ENCODE peak calls at places on chromosomes 6 and 20, in eight cellular contexts. One of them, this sample, is unnamed.

GRCh38 chr20:47336013-47336754 is 20.3 kb downstream of the ZMYND8 start:
- DNase-seq in HepG2: no peak
- DNase-seq in stomach: no peak
- DNase-seq in suprapubic skin: no peak
- DNase-seq in A549: no peak
- DNase-seq in GM12878: no peak
- DNase-seq in H1: no peak
- DNase-seq in K562: no peak
- DNase-seq in this sample: peak

GRCh38 chr20:45826381-45827019 is 612 bp downstream of the TNNC2 start:
- DNase-seq in HepG2: no peak
- DNase-seq in stomach: no peak
- DNase-seq in suprapubic skin: no peak
- DNase-seq in A549: no peak
- DNase-seq in GM12878: no peak
- DNase-seq in H1: no peak
- DNase-seq in K562: peak
- DNase-seq in this sample: no peak

GRCh38 chr6:84282566-84282965 is 55.1 kb upstream of the CEP162 start:
- DNase-seq in HepG2: no peak
- DNase-seq in stomach: no peak
- DNase-seq in suprapubic skin: no peak
- DNase-seq in A549: no peak
- DNase-seq in GM12878: no peak
- DNase-seq in H1: no peak
- DNase-seq in K562: no peak
- DNase-seq in this sample: no peak

GRCh38 chr20:59832406-59833156 is 100.9 kb downstream of the SYCP2 start:
- DNase-seq in HepG2: no peak
- DNase-seq in stomach: no peak
- DNase-seq in suprapubic skin: no peak
- DNase-seq in A549: no peak
- DNase-seq in GM12878: no peak
- DNase-seq in H1: peak
- DNase-seq in K562: no peak
- DNase-seq in this sample: no peak

GRCh38 chr20:53883098-53883762 is 187.2 kb downstream of the BCAS1 start:
- DNase-seq in HepG2: no peak
- DNase-seq in stomach: no peak
- DNase-seq in suprapubic skin: no peak
- DNase-seq in A549: no peak
- DNase-seq in GM12878: no peak
- DNase-seq in H1: no peak
- DNase-seq in K562: no peak
- DNase-seq in this sample: no peak

GRCh38 chr6:170152989-170153388 is 137.9 kb downstream of the DLL1 start:
- DNase-seq in HepG2: peak
- DNase-seq in stomach: peak
- DNase-seq in suprapubic skin: no peak
- DNase-seq in A549: peak
- DNase-seq in GM12878: no peak
- DNase-seq in H1: no peak
- DNase-seq in K562: peak
- DNase-seq in this sample: no peak

GRCh38 chr6:10256113-10256690 is 158.7 kb downstream of the TFAP2A start:
- DNase-seq in HepG2: no peak
- DNase-seq in stomach: no peak
- DNase-seq in suprapubic skin: no peak
- DNase-seq in A549: peak
- DNase-seq in GM12878: no peak
- DNase-seq in H1: peak
- DNase-seq in K562: peak
- DNase-seq in this sample: no peak

GRCh38 chr20:50670126-50670862 is 21.0 kb downstream of the RIPOR3 start:
- DNase-seq in HepG2: peak
- DNase-seq in stomach: peak
- DNase-seq in suprapubic skin: no peak
- DNase-seq in A549: peak
- DNase-seq in GM12878: no peak
- DNase-seq in H1: no peak
- DNase-seq in K562: no peak
- DNase-seq in this sample: no peak

GRCh38 chr6:105282801-105283585 is 103.2 kb upstream of the POPDC3 start:
- DNase-seq in HepG2: no peak
- DNase-seq in stomach: no peak
- DNase-seq in suprapubic skin: no peak
- DNase-seq in A549: no peak
- DNase-seq in GM12878: no peak
- DNase-seq in H1: no peak
- DNase-seq in K562: no peak
- DNase-seq in this sample: no peak

GRCh38 chr6:26299286-26300042 is 65.5 kb upstream of the BTN3A2 start:
- DNase-seq in HepG2: no peak
- DNase-seq in stomach: no peak
- DNase-seq in suprapubic skin: no peak
- DNase-seq in A549: no peak
- DNase-seq in GM12878: no peak
- DNase-seq in H1: peak
- DNase-seq in K562: no peak
- DNase-seq in this sample: no peak

GRCh38 chr6:24520929-24521546 is 26.3 kb downstream of the ALDH5A1 start:
- DNase-seq in HepG2: peak
- DNase-seq in stomach: peak
- DNase-seq in suprapubic skin: no peak
- DNase-seq in A549: peak
- DNase-seq in GM12878: no peak
- DNase-seq in H1: peak
- DNase-seq in K562: no peak
- DNase-seq in this sample: no peak
- TF ChIP-seq EP300 in HepG2: no peak
- TF ChIP-seq EP300 in stomach: no peak
- TF ChIP-seq EP300 in suprapubic skin: no peak
- TF ChIP-seq EP300 in A549: no peak
- TF ChIP-seq EP300 in GM12878: no peak
- TF ChIP-seq EP300 in H1: no peak
- TF ChIP-seq EP300 in K562: no peak
- TF ChIP-seq EP300 in this sample: no peak

GRCh38 chr6:35681298-35681697 is 7.4 kb downstream of the FKBP5 start:
- DNase-seq in HepG2: no peak
- DNase-seq in stomach: no peak
- DNase-seq in suprapubic skin: no peak
- DNase-seq in A549: no peak
- DNase-seq in GM12878: no peak
- DNase-seq in H1: no peak
- DNase-seq in K562: no peak
- DNase-seq in this sample: no peak

GRCh38 chr6:35678021-35678654 is 10.6 kb downstream of the FKBP5 start:
- DNase-seq in HepG2: no peak
- DNase-seq in stomach: no peak
- DNase-seq in suprapubic skin: no peak
- DNase-seq in A549: no peak
- DNase-seq in GM12878: no peak
- DNase-seq in H1: no peak
- DNase-seq in K562: no peak
- DNase-seq in this sample: no peak

GRCh38 chr6:35679399-35679798 is 9.3 kb downstream of the FKBP5 start:
- DNase-seq in HepG2: no peak
- DNase-seq in stomach: no peak
- DNase-seq in suprapubic skin: no peak
- DNase-seq in A549: no peak
- DNase-seq in GM12878: no peak
- DNase-seq in H1: no peak
- DNase-seq in K562: no peak
- DNase-seq in this sample: no peak

GRCh38 chr6:35677456-35677855 is 11.3 kb downstream of the FKBP5 start:
- DNase-seq in HepG2: no peak
- DNase-seq in stomach: peak
- DNase-seq in suprapubic skin: no peak
- DNase-seq in A549: no peak
- DNase-seq in GM12878: no peak
- DNase-seq in H1: no peak
- DNase-seq in K562: no peak
- DNase-seq in this sample: no peak

DNA sequence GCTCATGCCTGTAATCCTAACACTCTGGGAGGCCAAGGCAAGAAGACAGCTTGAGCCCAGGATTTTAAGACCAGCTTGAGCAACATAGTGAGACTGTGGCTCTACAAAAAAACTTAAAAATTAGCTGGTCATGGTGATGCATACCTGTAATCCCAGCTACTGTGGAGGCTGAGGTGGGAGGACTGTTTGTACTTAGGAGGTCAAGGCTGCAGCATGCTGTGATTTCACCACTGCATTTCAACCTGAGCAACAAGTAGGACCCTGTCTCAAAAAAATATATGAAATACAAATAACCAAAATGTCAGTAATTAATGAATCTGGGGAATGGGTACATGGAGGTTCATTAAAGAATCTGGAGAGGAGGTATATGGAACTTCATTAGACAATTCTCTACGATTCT is 9.9 kb downstream of the FKBP5 start:
- DNase-seq in HepG2: no peak
- DNase-seq in stomach: no peak
- DNase-seq in suprapubic skin: no peak
- DNase-seq in A549: no peak
- DNase-seq in GM12878: no peak
- DNase-seq in H1: no peak
- DNase-seq in K562: no peak
- DNase-seq in this sample: no peak
- TF ChIP-seq POLR2A in HepG2: no peak
- TF ChIP-seq POLR2A in stomach: no peak
- TF ChIP-seq POLR2A in suprapubic skin: no peak
- TF ChIP-seq POLR2A in A549: no peak
- TF ChIP-seq POLR2A in GM12878: no peak
- TF ChIP-seq POLR2A in H1: no peak
- TF ChIP-seq POLR2A in K562: no peak
- TF ChIP-seq POLR2A in this sample: no peak

DNA sequence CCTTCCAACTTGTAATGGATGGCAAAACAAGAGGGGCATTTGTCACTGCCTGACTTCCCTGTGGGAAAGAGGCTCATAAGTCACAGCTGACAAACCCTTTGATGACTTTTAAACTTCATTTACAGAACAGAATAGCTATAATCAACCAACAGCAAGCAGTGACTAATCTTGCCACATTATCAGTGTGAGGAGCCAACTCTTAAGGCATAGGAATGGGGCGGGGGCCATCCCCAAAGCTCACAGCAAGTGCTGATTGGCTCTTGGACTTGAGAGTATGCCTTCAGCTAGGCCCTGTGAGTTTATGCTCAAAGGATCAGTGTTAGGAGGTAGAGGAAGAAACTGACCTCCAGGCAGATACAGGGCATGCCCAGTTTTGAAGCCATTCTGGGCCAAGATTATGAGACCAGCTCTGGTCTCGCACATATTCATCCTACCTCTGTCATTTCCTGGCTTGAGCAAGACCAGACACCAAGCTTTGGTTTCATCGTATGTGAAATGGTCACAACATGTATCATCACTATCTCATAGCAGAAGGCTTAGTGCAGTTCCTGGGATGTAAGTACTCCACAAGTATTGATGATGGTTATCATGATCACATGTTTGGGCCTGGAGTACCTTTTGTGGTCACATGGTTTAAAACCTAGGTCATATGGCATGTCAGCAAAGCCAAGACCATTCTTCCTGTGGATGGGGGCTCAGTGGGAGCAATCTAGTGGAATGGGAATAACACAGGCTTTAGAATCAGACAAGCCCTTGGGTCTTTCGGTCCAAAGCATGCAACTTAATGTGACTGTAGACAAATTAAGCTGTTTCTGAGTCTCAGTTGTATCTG is 49.2 kb downstream of the EIF2S2 start:
- DNase-seq in HepG2: no peak
- DNase-seq in stomach: no peak
- DNase-seq in suprapubic skin: no peak
- DNase-seq in A549: no peak
- DNase-seq in GM12878: no peak
- DNase-seq in H1: no peak
- DNase-seq in K562: no peak
- DNase-seq in this sample: no peak
- TF ChIP-seq EP300 in HepG2: no peak
- TF ChIP-seq EP300 in stomach: no peak
- TF ChIP-seq EP300 in suprapubic skin: no peak
- TF ChIP-seq EP300 in A549: no peak
- TF ChIP-seq EP300 in GM12878: no peak
- TF ChIP-seq EP300 in H1: no peak
- TF ChIP-seq EP300 in K562: no peak
- TF ChIP-seq EP300 in this sample: no peak

GRCh38 chr20:62652051-62652893 is 10.0 kb downstream of the SLCO4A1 start:
- DNase-seq in HepG2: peak
- DNase-seq in stomach: peak
- DNase-seq in suprapubic skin: peak
- DNase-seq in A549: peak
- DNase-seq in GM12878: peak
- DNase-seq in H1: peak
- DNase-seq in K562: peak
- DNase-seq in this sample: peak
- TF ChIP-seq POLR2A in HepG2: peak
- TF ChIP-seq POLR2A in stomach: peak
- TF ChIP-seq POLR2A in suprapubic skin: no peak
- TF ChIP-seq POLR2A in A549: no peak
- TF ChIP-seq POLR2A in GM12878: peak
- TF ChIP-seq POLR2A in H1: no peak
- TF ChIP-seq POLR2A in K562: no peak
- TF ChIP-seq POLR2A in this sample: peak

This sample was measured in ovary.